ENCODE peak calls at places on chromosome 14, in nine cellular contexts. E is astrocyte of the cerebellum, D is fibroblast of lung, W is NB4, H is AG10803, G is neural progenitor cell, F is cardiac fibroblast, B is fibroblast of the aortic adventitia, J is BE2C. Z is an unnamed sample.

GRCh38 chr14:103160321-103161053 is 37.2 kb downstream of the TNFAIP2 start:
- DNase-seq in E (no peak), D (no peak), W (no peak), H (no peak), G (no peak), F (no peak), B (no peak), J (no peak), Z (no peak)

GRCh38 chr14:54567634-54568561 is 970 bp downstream of the SAMD4A start:
- DNase-seq in E (no peak), D (peak), W (peak), H (peak), G (peak), F (peak), B (peak), J (peak), Z (peak)

GRCh38 chr14:52553002-52553670 is 500 bp downstream of the GPR137C start:
- DNase-seq in E (no peak), D (peak), W (peak), H (no peak), G (peak), F (peak), B (peak), J (peak), Z (peak)

GRCh38 chr14:99271951-99272668 is at the start of gene BCL11B:
- DNase-seq in E (peak), D (peak), W (peak), H (peak), G (peak), F (peak), B (peak), J (peak), Z (peak)

GRCh38 chr14:54650331-54651017 is 83.5 kb downstream of the SAMD4A start:
- DNase-seq in E (no peak), D (peak), W (no peak), H (peak), G (no peak), F (peak), B (peak), J (no peak), Z (peak)

GRCh38 chr14:99946652-99947489 is 118.4 kb upstream of the EVL start:
- DNase-seq in E (no peak), D (no peak), W (peak), H (no peak), G (peak), F (peak), B (no peak), J (peak), Z (no peak)

GRCh38 chr14:56598519-56598918 is 18.9 kb downstream of the TMEM260 start:
- DNase-seq in E (no peak), D (no peak), W (no peak), H (no peak), G (no peak), F (no peak), B (no peak), J (no peak), Z (no peak)

GRCh38 chr14:103434868-103435442 is 49.7 kb downstream of the MARK3 start:
- DNase-seq in E (no peak), D (no peak), W (no peak), H (no peak), G (no peak), F (no peak), B (no peak), J (no peak), Z (no peak)

GRCh38 chr14:104977681-104978647 is at the start of gene AHNAK2:
- DNase-seq in E (no peak), D (peak), W (peak), H (peak), G (peak), F (peak), B (peak), J (peak), Z (no peak)

GRCh38 chr14:75640876-75641275 is 19.8 kb downstream of the ERG28 start:
- DNase-seq in E (no peak), D (no peak), W (no peak), H (no peak), G (no peak), F (no peak), B (no peak), J (no peak), Z (no peak)

GRCh38 chr14:102510616-102511520 is 1.3 kb upstream of the ANKRD9 start:
- DNase-seq in E (no peak), D (no peak), W (peak), H (no peak), G (peak), F (no peak), B (no peak), J (peak), Z (no peak)

GRCh38 chr14:36944307-36945010 is 227.9 kb downstream of the SLC25A21 start:
- DNase-seq in E (no peak), D (peak), W (no peak), H (peak), G (no peak), F (peak), B (peak), J (no peak), Z (no peak)

GRCh38 chr14:55458800-55459577 is 18.6 kb upstream of the TBPL2 start:
- DNase-seq in E (no peak), D (peak), W (peak), H (peak), G (no peak), F (peak), B (peak), J (no peak), Z (no peak)

GRCh38 chr14:49623941-49624806 is 3.6 kb downstream of the MGAT2 start:
- DNase-seq in E (no peak), D (no peak), W (no peak), H (peak), G (no peak), F (peak), B (no peak), J (no peak), Z (no peak)

GRCh38 chr14:20278414-20278813 is 27.3 kb downstream of the TTC5 start:
- DNase-seq in E (no peak), D (peak), W (peak), H (no peak), G (no peak), F (peak), B (peak), J (peak), Z (no peak)

GRCh38 chr14:63890553-63890952 is 37.7 kb downstream of the SYNE2 start:
- DNase-seq in E (no peak), D (no peak), W (no peak), H (no peak), G (no peak), F (no peak), B (no peak), J (no peak), Z (no peak)

GRCh38 chr14:103854017-103854808 is 6.8 kb upstream of the PPP1R13B start:
- DNase-seq in E (no peak), D (no peak), W (no peak), H (no peak), G (no peak), F (no peak), B (no peak), J (no peak), Z (no peak)

GRCh38 chr14:62776300-62776699 is 269.0 kb downstream of the KCNH5 start:
- DNase-seq in E (no peak), D (peak), W (no peak), H (no peak), G (no peak), F (no peak), B (no peak), J (no peak), Z (no peak)

GRCh38 chr14:74501135-74501614 is 7.6 kb downstream of the ISCA2 start:
- DNase-seq in E (peak), D (peak), W (peak), H (peak), G (peak), F (peak), B (peak), J (peak), Z (peak)

GRCh38 chr14:104239866-104240301 is 101.5 kb downstream of the KIF26A start:
- DNase-seq in E (no peak), D (no peak), W (no peak), H (no peak), G (no peak), F (no peak), B (no peak), J (no peak), Z (no peak)

GRCh38 chr14:67420102-67420739 is 8.3 kb upstream of the PLEK2 start:
- DNase-seq in E (no peak), D (no peak), W (peak), H (no peak), G (peak), F (no peak), B (no peak), J (peak), Z (no peak)

GRCh38 chr14:103386632-103387329 is 1.6 kb downstream of the MARK3 start:
- DNase-seq in E (no peak), D (peak), W (peak), H (peak), G (peak), F (no peak), B (peak), J (no peak), Z (no peak)

GRCh38 chr14:68476212-68476964 is 316.5 kb downstream of the ZFP36L1 start:
- DNase-seq in E (peak), D (peak), W (peak), H (peak), G (peak), F (peak), B (peak), J (no peak), Z (peak)

GRCh38 chr14:79585845-79586244 is 625.5 kb downstream of the DIO2 start:
- DNase-seq in E (peak), D (peak), W (no peak), H (peak), G (no peak), F (peak), B (peak), J (no peak), Z (no peak)

GRCh38 chr14:79583738-79584405 is 627.4 kb downstream of the DIO2 start:
- DNase-seq in E (no peak), D (peak), W (no peak), H (peak), G (no peak), F (peak), B (peak), J (no peak), Z (no peak)

GRCh38 chr14:79587194-79587593 is 624.1 kb downstream of the DIO2 start:
- DNase-seq in E (peak), D (peak), W (no peak), H (peak), G (no peak), F (no peak), B (no peak), J (no peak), Z (no peak)

GRCh38 chr14:79586401-79586800 is 624.9 kb downstream of the DIO2 start:
- DNase-seq in E (no peak), D (no peak), W (no peak), H (no peak), G (no peak), F (no peak), B (no peak), J (no peak), Z (no peak)

GRCh38 chr14:79584679-79585078 is 626.6 kb downstream of the DIO2 start:
- DNase-seq in E (peak), D (peak), W (no peak), H (peak), G (no peak), F (peak), B (peak), J (no peak), Z (no peak)
- TF ChIP-seq CTCF in E (peak), D (peak), W (no peak), H (peak), G (no peak), F (peak), B (peak), J (no peak), Z (no peak)

GRCh38 chr14:81533212-81533535 is 479 bp downstream of the SEL1L start:
- DNase-seq in E (no peak), D (no peak), W (no peak), H (no peak), G (no peak), F (no peak), B (no peak), J (no peak), Z (no peak)

GRCh38 chr14:81536125-81536771 is 2.6 kb upstream of the SEL1L start:
- DNase-seq in E (no peak), D (no peak), W (no peak), H (no peak), G (no peak), F (peak), B (no peak), J (no peak), Z (no peak)

GRCh38 chr14:81535399-81536124 is 1.9 kb upstream of the SEL1L start:
- DNase-seq in E (no peak), D (no peak), W (no peak), H (no peak), G (no peak), F (no peak), B (no peak), J (no peak), Z (no peak)

GRCh38 chr14:81533536-81534343 is at the start of gene SEL1L:
- DNase-seq in E (peak), D (peak), W (peak), H (peak), G (peak), F (peak), B (peak), J (peak), Z (peak)

DNA sequence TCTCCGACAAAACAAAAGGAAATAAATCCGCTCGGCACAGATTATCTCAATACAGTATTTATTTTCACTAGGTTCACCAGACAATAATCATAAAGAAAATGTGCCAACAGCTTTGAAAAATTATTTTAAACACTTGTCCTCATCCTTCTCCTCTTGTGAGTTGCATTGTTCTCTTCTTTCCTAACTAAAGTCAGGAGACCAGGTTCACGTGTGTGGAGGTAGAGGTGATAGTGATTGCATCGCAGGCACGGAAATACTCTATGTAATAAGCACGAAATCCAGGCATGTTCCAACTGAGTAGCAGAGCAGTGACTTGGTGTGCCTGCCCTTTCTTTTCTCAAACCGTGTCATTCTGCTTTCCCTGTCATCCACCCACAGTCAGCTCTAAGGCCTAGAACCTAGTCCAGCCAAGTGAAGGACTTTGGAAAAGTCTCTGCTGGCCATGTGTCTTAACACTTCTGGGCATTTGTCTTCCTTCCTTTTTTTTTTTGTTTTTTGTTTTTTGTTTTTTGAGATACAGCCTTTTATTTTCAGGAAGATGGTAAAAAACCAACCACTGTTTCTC is 939 bp upstream of the SEL1L start:
- DNase-seq in E (no peak), D (no peak), W (no peak), H (no peak), G (no peak), F (no peak), B (no peak), J (no peak), Z (no peak)
- H3K4me3 ChIP-seq in E (no peak), D (no peak), W (peak), H (no peak), G (peak), F (no peak), B (no peak), J (no peak), Z (no peak)

GRCh38 chr14:96047101-96047500 is 7.9 kb downstream of the C14orf132 start:
- DNase-seq in E (no peak), D (peak), W (no peak), H (peak), G (no peak), F (no peak), B (no peak), J (no peak), Z (no peak)
- TF ChIP-seq CTCF in E (no peak), D (no peak), W (no peak), H (no peak), G (no peak), F (no peak), B (no peak), J (no peak), Z (no peak)

DNA sequence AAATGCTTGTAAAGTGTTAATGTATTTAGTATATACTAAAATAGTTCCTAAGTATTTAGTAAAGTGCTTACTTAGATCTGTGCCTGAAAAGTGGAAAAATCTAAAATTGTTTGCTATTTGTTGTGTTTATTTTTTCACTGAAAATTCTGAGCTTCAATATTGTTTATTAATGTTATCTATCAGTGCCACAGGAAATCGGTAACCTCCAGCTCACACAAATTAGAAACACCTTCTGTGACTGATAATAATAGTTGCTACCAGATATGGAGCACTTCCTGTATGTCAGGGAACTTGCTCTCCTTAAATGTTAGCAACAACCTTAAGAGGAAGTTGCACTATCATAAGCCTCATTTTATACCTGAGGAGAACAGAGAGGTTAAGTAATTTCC is 735 bp upstream of the LRP10 start:
- DNase-seq in E (no peak), D (no peak), W (no peak), H (no peak), G (no peak), F (no peak), B (no peak), J (no peak), Z (no peak)
- H3K4me3 ChIP-seq in E (peak), D (peak), W (peak), H (peak), G (peak), F (peak), B (peak), J (peak), Z (no peak)

GRCh38 chr14:92490239-92490959 is 23.2 kb upstream of the RIN3 start:
- DNase-seq in E (no peak), D (no peak), W (no peak), H (no peak), G (no peak), F (no peak), B (no peak), J (no peak), Z (no peak)
- TF ChIP-seq CTCF in E (no peak), D (no peak), W (no peak), H (no peak), G (no peak), F (no peak), B (no peak), J (no peak), Z (no peak)